ENCODE peak calls at places on chromosome 17, in eight cellular contexts. H, Z, M, O, X, W, B and N are unnamed samples.

GRCh38 chr17:71649986-71650385 is 470.8 kb upstream of the SOX9 start:
- DNase-seq in M (no peak), Z (no peak), O (no peak), H (no peak), W (no peak), B (no peak), X (no peak), N (no peak)

GRCh38 chr17:70934834-70935233 is 765.5 kb downstream of the KCNJ2 start:
- DNase-seq in B (no peak), Z (no peak), O (no peak), M (no peak), W (no peak), X (no peak), H (no peak), N (no peak)

GRCh38 chr17:18025596-18026407 is 13.2 kb downstream of the ATPAF2 start:
- DNase-seq in H (no peak), B (no peak), X (no peak), O (peak; percentile 18), Z (no peak), M (peak; percentile 68), W (no peak), N (no peak)

GRCh38 chr17:65078441-65079160 is 22.1 kb upstream of the GNA13 start:
- DNase-seq in O (peak; percentile 74), Z (no peak), X (no peak), W (no peak), H (no peak), B (peak; percentile 25), M (peak; percentile 71), N (no peak)

GRCh38 chr17:17567631-17568030 is 23.9 kb downstream of the PEMT start:
- DNase-seq in B (peak; percentile 82), W (no peak), X (no peak), M (no peak), O (peak; percentile 89), H (peak; percentile 74), Z (peak; percentile 79), N (peak; percentile 73)

GRCh38 chr17:10368561-10368960 is 4.2 kb downstream of the MYH13 start:
- DNase-seq in X (no peak), M (no peak), B (no peak), Z (no peak), H (no peak), W (no peak), O (no peak), N (no peak)

GRCh38 chr17:50218771-50219315 is 17.4 kb upstream of the COL1A1 start:
- DNase-seq in B (no peak), W (no peak), M (peak; percentile 82), Z (no peak), H (no peak), X (no peak), O (peak; percentile 73), N (no peak)

GRCh38 chr17:80845863-80846671 is 145.6 kb upstream of the CHMP6 start:
- DNase-seq in M (no peak), H (peak; percentile 56), O (peak; percentile 46), B (no peak), X (no peak), Z (peak; percentile 77), W (no peak), N (no peak)

GRCh38 chr17:59844884-59845594 is 47.7 kb downstream of the TUBD1 start:
- DNase-seq in X (no peak), O (peak; percentile 47), B (no peak), H (no peak), M (peak; percentile 47), W (no peak), Z (no peak), N (no peak)

GRCh38 chr17:59846391-59847165 is 46.2 kb downstream of the TUBD1 start:
- DNase-seq in X (no peak), M (peak; percentile 99), Z (peak; percentile 41), W (no peak), B (peak; percentile 45), H (peak; percentile 54), O (peak; percentile 95), N (no peak)

GRCh38 chr17:59848778-59849177 is 44.0 kb downstream of the TUBD1 start:
- DNase-seq in M (peak; percentile 21), X (no peak), W (no peak), B (peak; percentile 74), H (peak; percentile 67), Z (peak; percentile 72), O (peak; percentile 91), N (peak; percentile 50)

GRCh38 chr17:59845595-59846390 is 47.0 kb downstream of the TUBD1 start:
- DNase-seq in Z (peak; percentile 43), W (no peak), O (peak; percentile 69), B (peak; percentile 73), H (peak; percentile 61), X (peak; percentile 91), M (peak; percentile 99), N (no peak)

DNA sequence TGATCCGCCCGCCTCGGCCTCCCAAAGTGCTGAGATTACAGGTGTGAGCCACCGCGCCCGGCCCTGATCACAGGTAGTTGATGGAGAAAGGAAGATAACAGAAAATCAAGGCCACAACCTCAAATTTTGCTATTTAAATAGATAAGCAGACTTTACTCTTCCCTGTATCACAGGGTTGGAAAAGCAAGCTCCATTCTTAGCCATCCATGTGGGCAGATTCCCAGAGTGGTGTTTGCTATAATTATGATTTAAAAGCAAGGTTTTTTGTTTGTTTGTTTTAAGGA is 44.4 kb downstream of the TUBD1 start:
- DNase-seq in X (no peak), H (no peak), O (no peak), M (no peak), Z (no peak), B (peak; percentile 26), W (no peak), N (no peak)
- H3K27ac ChIP-seq in X (no peak overlapping the region), H (peak overlapping the region; percentile 95), O (peak overlapping the region; percentile 94), M (peak overlapping the region; percentile 12), Z (peak overlapping the region; percentile 17), B (peak overlapping the region; percentile 100), W (no peak overlapping the region), N (no peak overlapping the region)

GRCh38 chr17:32877164-32877764 is 340 bp upstream of the MYO1D start:
- DNase-seq in B (peak; percentile 96), Z (peak; percentile 93), M (peak; percentile 86), W (no peak), X (no peak), H (peak; percentile 90), O (peak; percentile 94), N (peak; percentile 84)
- H3K4me3 ChIP-seq in B (peak overlapping the region; percentile 89), Z (peak overlapping the region; percentile 88), M (peak overlapping the region; percentile 82), W (peak overlapping the region; percentile 99), X (peak overlapping the region; percentile 74), H (peak overlapping the region; percentile 94), O (peak overlapping the region; percentile 80), N (peak overlapping the region; percentile 83)

GRCh38 chr17:78063489-78063888 is 65.1 kb downstream of the TMC6 start:
- DNase-seq in W (no peak), H (no peak), X (no peak), M (no peak), O (no peak), Z (no peak), B (no peak), N (no peak)

GRCh38 chr17:78069695-78070094 is 58.9 kb downstream of the TMC6 start:
- DNase-seq in M (no peak), Z (no peak), B (no peak), O (no peak), X (no peak), W (no peak), H (no peak), N (no peak)

DNA sequence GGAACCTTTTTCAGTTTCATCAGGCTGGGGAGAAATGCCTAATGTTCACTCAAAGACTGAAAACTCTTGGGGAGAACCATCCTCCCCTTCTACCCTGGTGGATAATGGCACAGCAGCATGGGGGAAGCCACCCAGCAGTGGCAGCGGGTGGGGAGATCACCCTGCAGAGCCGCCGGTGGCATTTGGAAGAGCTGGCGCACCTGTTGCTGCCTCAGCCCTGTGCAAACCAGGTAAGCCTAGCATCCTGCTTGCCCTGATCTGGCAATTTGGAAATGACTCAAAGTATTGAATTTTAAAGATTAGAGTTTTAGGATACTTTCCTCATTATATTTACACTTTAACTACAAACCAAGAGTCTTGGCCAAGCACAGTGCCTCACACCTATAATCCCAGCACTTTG is 63.8 kb downstream of the TMC6 start:
- DNase-seq in O (no peak), X (no peak), B (no peak), M (no peak), W (no peak), H (no peak), Z (no peak), N (no peak)
- H3K36me3 ChIP-seq in O (peaks cover 9% of the 10 kb centered on the region), X (no peaks in the 10 kb centered on the region), B (peaks cover 38% of the 10 kb centered on the region), M (no peaks in the 10 kb centered on the region), W (peaks cover 4% of the 10 kb centered on the region), H (peaks cover 13% of the 10 kb centered on the region), Z (peaks cover 52% of the 10 kb centered on the region), N (peaks cover 50% of the 10 kb centered on the region)

GRCh38 chr17:44087319-44087718 is 16.8 kb downstream of the G6PC3 start:
- DNase-seq in B (no peak), W (no peak), H (no peak), X (no peak), O (no peak), Z (no peak), M (no peak), N (no peak)
- H3K27ac ChIP-seq in B (no peak overlapping the region), W (no peak overlapping the region), H (no peak overlapping the region), X (peak overlapping the region; percentile 87), O (peak overlapping the region; percentile 77), Z (peak overlapping the region; percentile 42), M (peak overlapping the region; percentile 32), N (no peak overlapping the region)

GRCh38 chr17:41456206-41456605 is 11.0 kb downstream of the KRT32 start:
- DNase-seq in M (no peak), O (no peak), H (no peak), W (peak; percentile 7), B (no peak), Z (no peak), X (no peak), N (no peak)
- H3K4me3 ChIP-seq in M (no peak overlapping the region), O (no peak overlapping the region), H (no peak overlapping the region), W (no peak overlapping the region), B (no peak overlapping the region), Z (no peak overlapping the region), X (no peak overlapping the region), N (no peak overlapping the region)

DNA sequence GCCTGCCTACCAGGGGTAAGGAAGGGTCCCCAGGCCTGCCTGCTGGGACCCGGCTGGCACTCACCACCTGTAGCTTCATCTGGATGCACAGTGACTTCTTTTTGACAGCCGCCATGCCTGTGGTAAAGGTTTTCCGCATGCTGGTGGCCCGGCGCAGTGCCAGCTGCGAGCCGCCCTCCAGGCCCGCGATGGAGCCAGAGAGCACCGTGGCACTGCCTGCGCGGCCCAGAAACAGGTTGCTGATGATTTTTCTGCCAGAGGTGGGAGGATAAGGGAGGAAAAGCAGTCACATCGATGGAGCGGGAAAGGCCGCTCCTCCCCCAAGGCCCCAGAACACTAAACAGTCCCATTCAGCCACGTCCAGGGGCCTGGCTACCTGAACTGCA is 67.4 kb downstream of the PIPOX start:
- DNase-seq in Z (no peak), B (no peak), X (no peak), W (no peak), O (no peak), H (no peak), M (no peak), N (no peak)
- H3K36me3 ChIP-seq in Z (peaks cover 89% of the 10 kb centered on the region), B (peaks cover 95% of the 10 kb centered on the region), X (peaks cover 49% of the 10 kb centered on the region), W (peaks cover 3% of the 10 kb centered on the region), O (peaks cover 46% of the 10 kb centered on the region), H (peaks cover 9% of the 10 kb centered on the region), M (no peaks in the 10 kb centered on the region), N (peaks cover 86% of the 10 kb centered on the region)

DNA sequence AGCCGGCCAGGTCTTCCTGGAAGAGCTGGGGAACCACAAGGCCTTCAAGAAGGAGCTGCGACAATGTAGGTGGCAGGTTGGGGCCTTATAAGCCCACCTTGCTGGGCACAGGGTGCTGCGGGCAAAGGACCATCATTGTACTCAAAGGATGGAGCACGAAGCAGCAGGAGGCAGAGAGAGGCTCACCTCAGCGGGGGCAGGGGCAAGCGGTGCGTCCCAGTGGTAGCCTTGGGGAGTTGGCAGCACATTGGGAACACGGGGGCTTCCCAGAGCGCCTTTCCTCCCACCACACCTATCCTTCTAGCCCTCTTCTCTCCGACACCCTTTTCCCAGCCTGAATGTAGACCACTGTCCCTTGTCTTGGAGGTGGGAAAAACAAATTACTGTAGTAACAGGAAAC is 2.1 kb downstream of the CNP start:
- DNase-seq in M (no peak), W (no peak), H (no peak), Z (no peak), X (no peak), O (no peak), B (no peak), N (no peak)
- H3K27ac ChIP-seq in M (no peak overlapping the region), W (no peak overlapping the region), H (no peak overlapping the region), Z (peak overlapping the region; percentile 30), X (no peak overlapping the region), O (peak overlapping the region; percentile 95), B (peak overlapping the region; percentile 92), N (no peak overlapping the region)